ENCODE peak calls at places on chromosomes 5 and 9, in five cellular contexts. Z, F, M, E and R are unnamed samples.

GRCh38 chr9:21989440-21990189 is 4.6 kb downstream of the CDKN2A start:
- DNase-seq in E (no peak), M (no peak), F (no peak), Z (no peak), R (no peak)

GRCh38 chr9:120708526-120709224 is 5.6 kb downstream of the MEGF9 start:
- DNase-seq in E (no peak), Z (no peak), F (no peak), M (no peak), R (no peak)

GRCh38 chr9:110452227-110452801 is 114.7 kb upstream of the TXNDC8 start:
- DNase-seq in F (no peak), E (no peak), Z (no peak), M (no peak), R (no peak)

GRCh38 chr9:65449423-65449822 is 164.4 kb upstream of the FOXD4L5 start:
- DNase-seq in F (no peak), M (no peak), E (no peak), Z (no peak), R (no peak)

GRCh38 chr9:93655621-93656425 is 79.4 kb downstream of the PHF2 start:
- DNase-seq in Z (no peak), E (no peak), F (no peak), M (no peak), R (no peak)

GRCh38 chr5:129664336-129664937 is 83.5 kb upstream of the MINAR2 start:
- DNase-seq in E (no peak), Z (peak), M (no peak), F (peak), R (peak)

GRCh38 chr5:10352404-10353240 is 873 bp upstream of the MARCHF6 start:
- DNase-seq in F (peak), Z (no peak), M (peak), E (no peak), R (no peak)

GRCh38 chr9:26597542-26597941 is 295.1 kb downstream of the CAAP1 start:
- DNase-seq in F (no peak), E (no peak), Z (no peak), M (no peak), R (no peak)

GRCh38 chr5:158884827-158885512 is 214.7 kb downstream of the EBF1 start:
- DNase-seq in F (no peak), E (no peak), M (no peak), Z (no peak), R (no peak)

GRCh38 chr5:55868846-55869245 is 17.7 kb downstream of the IL31RA start:
- DNase-seq in M (no peak), E (no peak), F (peak), Z (no peak), R (no peak)

GRCh38 chr5:169647566-169647965 is 10.5 kb downstream of the DOCK2 start:
- DNase-seq in E (no peak), Z (no peak), M (no peak), F (no peak), R (no peak)

GRCh38 chr5:77718934-77719610 is 57.1 kb downstream of the TBCA start:
- DNase-seq in M (peak), Z (no peak), E (no peak), F (no peak), R (no peak)

GRCh38 chr9:137582286-137582860 is 3.6 kb upstream of the DPH7 start:
- DNase-seq in Z (peak), F (no peak), E (no peak), M (no peak), R (no peak)

GRCh38 chr9:71806916-71807315 is 38.6 kb upstream of the CEMIP2 start:
- DNase-seq in Z (peak), F (peak), E (peak), M (no peak), R (peak)

GRCh38 chr5:132421442-132421841 is 51.9 kb downstream of the SLC22A5 start:
- DNase-seq in F (no peak), E (no peak), Z (no peak), M (no peak), R (no peak)

GRCh38 chr5:36279054-36279698 is 22.5 kb downstream of the RANBP3L start:
- DNase-seq in Z (no peak), E (no peak), M (no peak), F (no peak), R (no peak)

GRCh38 chr5:88269222-88269771 is 652 bp upstream of the TMEM161B start:
- DNase-seq in Z (peak), F (peak), M (peak), E (no peak), R (no peak)

GRCh38 chr9:130995399-130995941 is 13.5 kb upstream of the LAMC3 start:
- DNase-seq in M (no peak), E (no peak), Z (no peak), F (no peak), R (no peak)

GRCh38 chr9:91781906-91782305 is 168.1 kb downstream of the ROR2 start:
- DNase-seq in M (no peak), E (no peak), Z (no peak), F (no peak), R (no peak)

GRCh38 chr9:109198736-109199384 is 31.8 kb upstream of the FRRS1L start:
- DNase-seq in E (no peak), Z (no peak), M (no peak), F (no peak), R (peak)

GRCh38 chr5:157024213-157024959 is 34.5 kb downstream of the HAVCR1 start:
- DNase-seq in F (no peak), M (no peak), E (no peak), Z (no peak), R (no peak)

GRCh38 chr5:2929779-2930178 is 178.3 kb upstream of the IRX2 start:
- DNase-seq in M (no peak), Z (no peak), F (no peak), E (no peak), R (no peak)

GRCh38 chr5:143154495-143155375 is 248.8 kb downstream of the NR3C1 start:
- DNase-seq in Z (no peak), F (no peak), M (no peak), E (peak), R (no peak)

GRCh38 chr5:131281133-131281867 is 17.4 kb downstream of the CDC42SE2 start:
- DNase-seq in M (no peak), E (no peak), F (peak), Z (no peak), R (no peak)

GRCh38 chr9:135220601-135221575 is 133.4 kb downstream of the OLFM1 start:
- DNase-seq in F (no peak), Z (no peak), E (no peak), M (no peak), R (no peak)

DNA sequence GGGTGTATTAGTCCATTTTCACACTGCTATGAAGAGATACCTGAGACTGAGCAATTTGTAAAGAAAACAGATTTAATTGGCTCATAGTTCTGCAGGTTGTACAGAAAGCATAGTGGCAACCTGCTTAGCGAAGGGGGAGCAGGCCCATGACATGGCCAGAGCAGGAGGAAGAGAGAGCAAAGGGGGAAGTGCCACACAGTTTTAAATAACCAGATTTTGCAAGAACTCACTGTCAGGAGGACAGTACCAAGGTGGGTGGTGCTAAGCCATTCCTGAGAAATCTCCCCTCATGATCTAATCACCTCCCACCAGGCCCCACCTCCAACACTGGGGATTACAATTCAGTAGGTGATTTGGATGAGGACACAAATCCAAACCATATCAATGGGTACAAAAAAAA is 16.8 kb upstream of the PCSK5 start:
- DNase-seq in F (no peak), E (no peak), Z (no peak), M (no peak), R (no peak)
- TF ChIP-seq SUZ12 in F (no peak), E (no peak), Z (no peak), M (no peak), R (no peak)

GRCh38 chr5:154197801-154198461 is 7.4 kb downstream of the GALNT10 start:
- DNase-seq in F (peak), E (no peak), M (peak), Z (no peak), R (no peak)
- TF ChIP-seq SUZ12 in F (no peak), E (no peak), M (no peak), Z (no peak), R (no peak)

DNA sequence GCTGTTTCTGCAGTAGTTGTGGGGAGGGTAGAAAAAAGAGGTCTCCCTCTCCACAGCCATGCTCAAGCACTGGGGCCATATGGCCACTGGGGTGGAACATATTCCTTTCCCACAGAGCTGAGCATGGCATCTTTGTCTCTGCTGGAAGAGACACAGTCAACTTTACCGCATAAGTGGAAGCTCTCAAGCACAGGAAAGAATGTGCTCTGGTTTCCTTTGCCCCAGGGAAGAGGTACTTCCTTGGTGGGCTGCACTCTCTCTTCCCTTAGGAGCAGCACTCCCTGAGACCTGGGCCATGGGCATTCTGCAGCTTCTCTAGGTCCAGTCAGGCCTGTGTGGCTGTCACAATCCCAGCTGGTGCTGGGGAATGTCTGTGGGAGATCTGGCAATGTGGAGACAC is 168.5 kb upstream of the ACTBL2 start:
- DNase-seq in E (no peak), Z (no peak), F (no peak), M (no peak), R (no peak)
- TF ChIP-seq SUZ12 in E (no peak), Z (no peak), F (no peak), M (no peak), R (no peak)

DNA sequence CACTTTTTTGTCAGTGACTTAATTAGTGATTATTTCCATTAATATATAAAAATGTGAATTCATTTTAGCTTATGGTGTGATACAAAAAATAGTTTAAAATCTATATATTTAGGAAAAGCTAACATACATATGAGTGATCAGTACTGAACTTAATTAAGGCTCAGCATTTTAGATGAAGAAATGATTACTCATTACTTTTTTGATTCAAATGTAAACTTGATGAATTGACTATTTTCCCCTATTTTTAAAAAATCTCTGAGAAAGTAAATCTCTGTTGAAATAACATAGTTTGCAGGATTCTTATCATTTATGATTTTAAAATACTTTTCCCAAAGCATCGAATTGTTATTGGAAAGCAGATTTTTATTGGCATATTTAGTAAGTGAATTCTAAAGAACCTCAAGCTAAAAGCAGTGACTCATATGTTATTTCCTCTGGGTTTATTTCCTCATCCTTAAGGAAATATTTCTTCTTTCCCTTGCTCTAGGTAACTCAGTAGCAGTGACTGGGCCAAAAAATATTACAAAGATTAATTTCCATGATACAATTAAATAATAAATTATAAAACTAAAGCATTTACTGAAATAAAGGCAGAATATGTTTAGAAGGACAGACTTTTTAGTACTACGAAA is 290.6 kb downstream of the FER start:
- DNase-seq in E (no peak), Z (no peak), M (no peak), F (no peak), R (no peak)
- TF ChIP-seq SUZ12 in E (no peak), Z (no peak), M (no peak), F (no peak), R (no peak)

GRCh38 chr5:151637676-151638075 is 46.5 kb upstream of the FAT2 start:
- DNase-seq in E (no peak), Z (no peak), M (no peak), F (no peak), R (no peak)
- TF ChIP-seq SUZ12 in E (no peak), Z (no peak), M (no peak), F (no peak), R (no peak)

DNA sequence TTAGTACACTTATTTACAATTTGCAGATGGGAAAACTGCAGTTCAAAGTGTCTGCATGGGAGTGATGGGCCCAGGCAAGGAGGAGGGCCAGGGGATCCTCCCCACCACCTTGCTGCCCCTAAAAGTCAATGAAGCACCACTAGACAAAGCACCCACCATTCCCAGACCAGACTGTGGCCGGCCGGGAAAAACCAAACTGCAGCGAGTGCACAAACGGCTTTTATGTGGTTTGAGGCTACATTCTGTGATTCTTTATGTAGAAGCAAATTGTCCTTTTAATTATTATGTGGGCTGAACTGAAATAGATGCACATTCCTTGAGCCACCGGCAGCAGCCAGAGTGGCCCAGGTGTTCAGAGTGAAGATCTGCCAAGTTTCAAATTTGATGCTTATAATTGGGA is 585.3 kb upstream of the KLF4 start:
- DNase-seq in M (no peak), F (no peak), Z (no peak), E (no peak), R (no peak)
- TF ChIP-seq SUZ12 in M (no peak), F (no peak), Z (no peak), E (no peak), R (no peak)

GRCh38 chr9:77811832-77812231 is 163.7 kb upstream of the GNA14 start:
- DNase-seq in Z (no peak), F (no peak), M (no peak), E (no peak), R (no peak)
- TF ChIP-seq SUZ12 in Z (no peak), F (no peak), M (no peak), E (no peak), R (no peak)

GRCh38 chr5:7015586-7016256 is 302.5 kb downstream of the TENT4A start:
- DNase-seq in M (no peak), Z (peak), F (no peak), E (peak), R (peak)
- TF ChIP-seq SUZ12 in M (no peak), Z (no peak), F (no peak), E (no peak), R (no peak)

DNA sequence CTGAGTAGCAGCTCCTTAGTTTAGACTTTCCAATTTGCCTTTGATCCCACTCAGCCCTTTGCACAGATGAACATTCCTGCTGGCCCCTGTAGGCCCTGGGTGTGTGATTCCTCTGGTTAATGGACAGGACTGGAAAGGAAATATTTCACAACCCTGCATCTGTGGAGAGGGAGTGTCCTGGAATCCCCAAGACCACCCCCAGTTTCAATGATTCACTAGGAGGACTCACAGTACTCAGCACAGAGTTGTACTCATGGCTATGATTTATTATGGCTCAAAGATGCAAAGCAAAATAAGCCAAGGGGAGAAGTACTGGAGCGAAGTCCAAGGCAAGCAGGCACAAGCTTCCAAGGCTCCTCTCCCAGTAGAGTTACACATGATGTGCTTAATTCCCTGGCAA is 42.4 kb upstream of the TJP2 start:
- DNase-seq in Z (no peak), F (peak), E (no peak), M (no peak), R (no peak)
- TF ChIP-seq SUZ12 in Z (no peak), F (no peak), E (no peak), M (no peak), R (no peak)